ENCODE peak calls at places on chromosomes 1 and 21, in five cellular contexts. One of them, this sample, is unnamed.

GRCh38 chr21:34890724-34891609 is 158.1 kb downstream of the RUNX1 start:
- DNase-seq in CD4-positive, alpha-beta T cell: no peak
- DNase-seq in progenitor cell of endocrine pancreas: no peak
- DNase-seq in GM13977: no peak
- DNase-seq in uterus: no peak
- DNase-seq in this sample: no peak

GRCh38 chr1:23805025-23805424 is 4.5 kb upstream of the GALE start:
- DNase-seq in CD4-positive, alpha-beta T cell: no peak
- DNase-seq in progenitor cell of endocrine pancreas: no peak
- DNase-seq in GM13977: no peak
- DNase-seq in uterus: no peak
- DNase-seq in this sample: no peak

GRCh38 chr1:183578846-183579245 is 11.4 kb downstream of the NCF2 start:
- DNase-seq in CD4-positive, alpha-beta T cell: no peak
- DNase-seq in progenitor cell of endocrine pancreas: no peak
- DNase-seq in GM13977: no peak
- DNase-seq in uterus: no peak
- DNase-seq in this sample: no peak

GRCh38 chr1:43732132-43732531 is 24.8 kb downstream of the ST3GAL3 start:
- DNase-seq in CD4-positive, alpha-beta T cell: no peak
- DNase-seq in progenitor cell of endocrine pancreas: no peak
- DNase-seq in GM13977: no peak
- DNase-seq in uterus: no peak
- DNase-seq in this sample: no peak

GRCh38 chr1:64421377-64421776 is 48.6 kb upstream of the CACHD1 start:
- DNase-seq in CD4-positive, alpha-beta T cell: no peak
- DNase-seq in progenitor cell of endocrine pancreas: no peak
- DNase-seq in GM13977: no peak
- DNase-seq in uterus: no peak
- DNase-seq in this sample: no peak

GRCh38 chr1:86061660-86062059 is 94.9 kb downstream of the COL24A1 start:
- DNase-seq in CD4-positive, alpha-beta T cell: no peak
- DNase-seq in progenitor cell of endocrine pancreas: no peak
- DNase-seq in GM13977: no peak
- DNase-seq in uterus: no peak
- DNase-seq in this sample: no peak

GRCh38 chr1:1666526-1666925 is 7.7 kb upstream of the CDK11B start:
- DNase-seq in CD4-positive, alpha-beta T cell: no peak
- DNase-seq in progenitor cell of endocrine pancreas: no peak
- DNase-seq in GM13977: no peak
- DNase-seq in uterus: no peak
- DNase-seq in this sample: no peak

GRCh38 chr1:212118167-212118871 is 82.8 kb downstream of the DTL start:
- DNase-seq in CD4-positive, alpha-beta T cell: no peak
- DNase-seq in progenitor cell of endocrine pancreas: no peak
- DNase-seq in GM13977: no peak
- DNase-seq in uterus: no peak
- DNase-seq in this sample: no peak

GRCh38 chr1:33358771-33359503 is 38.0 kb upstream of the A3GALT2 start:
- DNase-seq in CD4-positive, alpha-beta T cell: no peak
- DNase-seq in progenitor cell of endocrine pancreas: no peak
- DNase-seq in GM13977: no peak
- DNase-seq in uterus: no peak
- DNase-seq in this sample: no peak

GRCh38 chr1:15214507-15214906 is 32.5 kb upstream of the FHAD1 start:
- DNase-seq in CD4-positive, alpha-beta T cell: no peak
- DNase-seq in progenitor cell of endocrine pancreas: no peak
- DNase-seq in GM13977: no peak
- DNase-seq in uterus: peak; percentile 69
- DNase-seq in this sample: no peak

GRCh38 chr1:88655685-88656299 is 28.3 kb upstream of the PKN2 start:
- DNase-seq in CD4-positive, alpha-beta T cell: no peak
- DNase-seq in progenitor cell of endocrine pancreas: no peak
- DNase-seq in GM13977: peak; percentile 17
- DNase-seq in uterus: no peak
- DNase-seq in this sample: no peak

GRCh38 chr1:117146067-117146466 is 24.5 kb upstream of the TRIM45 start:
- DNase-seq in CD4-positive, alpha-beta T cell: no peak
- DNase-seq in progenitor cell of endocrine pancreas: no peak
- DNase-seq in GM13977: no peak
- DNase-seq in uterus: no peak
- DNase-seq in this sample: no peak

GRCh38 chr1:114457675-114458074 is 53.3 kb downstream of the TRIM33 start:
- DNase-seq in CD4-positive, alpha-beta T cell: no peak
- DNase-seq in progenitor cell of endocrine pancreas: no peak
- DNase-seq in GM13977: no peak
- DNase-seq in uterus: no peak
- DNase-seq in this sample: no peak

GRCh38 chr1:114458208-114458777 is 52.7 kb downstream of the TRIM33 start:
- DNase-seq in CD4-positive, alpha-beta T cell: no peak
- DNase-seq in progenitor cell of endocrine pancreas: no peak
- DNase-seq in GM13977: no peak
- DNase-seq in uterus: no peak
- DNase-seq in this sample: no peak

GRCh38 chr1:114455102-114455785 is 55.8 kb downstream of the TRIM33 start:
- DNase-seq in CD4-positive, alpha-beta T cell: no peak
- DNase-seq in progenitor cell of endocrine pancreas: no peak
- DNase-seq in GM13977: no peak
- DNase-seq in uterus: no peak
- DNase-seq in this sample: no peak

GRCh38 chr1:114454539-114454938 is 56.5 kb downstream of the TRIM33 start:
- DNase-seq in CD4-positive, alpha-beta T cell: no peak
- DNase-seq in progenitor cell of endocrine pancreas: no peak
- DNase-seq in GM13977: no peak
- DNase-seq in uterus: no peak
- DNase-seq in this sample: no peak

DNA sequence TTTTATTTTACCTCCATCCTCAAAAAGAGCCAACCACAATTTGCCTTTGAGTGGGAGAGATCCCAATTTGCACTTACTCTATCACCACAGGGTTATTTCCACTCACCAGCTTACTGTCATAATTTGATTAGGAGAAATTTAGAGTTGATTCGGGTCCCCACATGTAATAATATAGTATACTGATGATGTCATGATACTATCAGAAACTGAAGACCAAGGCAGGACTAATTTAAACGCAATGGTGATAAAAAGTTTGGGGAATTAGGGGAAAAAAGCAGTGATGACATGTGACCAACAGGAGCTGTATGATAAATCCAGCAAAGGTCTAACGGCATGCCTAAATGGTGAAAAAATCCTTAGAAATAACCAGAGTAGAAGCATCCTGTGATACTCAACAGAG is 54.4 kb downstream of the TRIM33 start:
- DNase-seq in CD4-positive, alpha-beta T cell: no peak
- DNase-seq in progenitor cell of endocrine pancreas: no peak
- DNase-seq in GM13977: no peak
- DNase-seq in uterus: no peak
- DNase-seq in this sample: no peak
- TF ChIP-seq CTCF in CD4-positive, alpha-beta T cell: no peak
- TF ChIP-seq CTCF in progenitor cell of endocrine pancreas: no peak
- TF ChIP-seq CTCF in GM13977: no peak
- TF ChIP-seq CTCF in uterus: no peak
- TF ChIP-seq CTCF in this sample: no peak

GRCh38 chr1:161314201-161314981 is at the start of gene SDHC:
- DNase-seq in CD4-positive, alpha-beta T cell: peak; percentile 90
- DNase-seq in progenitor cell of endocrine pancreas: peak; percentile 77
- DNase-seq in GM13977: peak; percentile 93
- DNase-seq in uterus: peak; percentile 88
- DNase-seq in this sample: peak; percentile 90
- TF ChIP-seq CTCF in CD4-positive, alpha-beta T cell: no peak
- TF ChIP-seq CTCF in progenitor cell of endocrine pancreas: peak; percentile 63
- TF ChIP-seq CTCF in GM13977: peak; percentile 29
- TF ChIP-seq CTCF in uterus: no peak
- TF ChIP-seq CTCF in this sample: no peak

GRCh38 chr1:75582725-75583261 is 28.1 kb downstream of the SLC44A5 start:
- DNase-seq in CD4-positive, alpha-beta T cell: no peak
- DNase-seq in progenitor cell of endocrine pancreas: no peak
- DNase-seq in GM13977: no peak
- DNase-seq in uterus: no peak
- DNase-seq in this sample: no peak
- TF ChIP-seq CTCF in CD4-positive, alpha-beta T cell: no peak
- TF ChIP-seq CTCF in progenitor cell of endocrine pancreas: no peak
- TF ChIP-seq CTCF in GM13977: peak; percentile 3
- TF ChIP-seq CTCF in uterus: no peak
- TF ChIP-seq CTCF in this sample: no peak

GRCh38 chr1:220983877-220984635 is 104.8 kb downstream of the HLX start:
- DNase-seq in CD4-positive, alpha-beta T cell: no peak
- DNase-seq in progenitor cell of endocrine pancreas: no peak
- DNase-seq in GM13977: no peak
- DNase-seq in uterus: no peak
- DNase-seq in this sample: no peak
- TF ChIP-seq CTCF in CD4-positive, alpha-beta T cell: no peak
- TF ChIP-seq CTCF in progenitor cell of endocrine pancreas: peak; percentile 34
- TF ChIP-seq CTCF in GM13977: no peak
- TF ChIP-seq CTCF in uterus: no peak
- TF ChIP-seq CTCF in this sample: no peak

DNA sequence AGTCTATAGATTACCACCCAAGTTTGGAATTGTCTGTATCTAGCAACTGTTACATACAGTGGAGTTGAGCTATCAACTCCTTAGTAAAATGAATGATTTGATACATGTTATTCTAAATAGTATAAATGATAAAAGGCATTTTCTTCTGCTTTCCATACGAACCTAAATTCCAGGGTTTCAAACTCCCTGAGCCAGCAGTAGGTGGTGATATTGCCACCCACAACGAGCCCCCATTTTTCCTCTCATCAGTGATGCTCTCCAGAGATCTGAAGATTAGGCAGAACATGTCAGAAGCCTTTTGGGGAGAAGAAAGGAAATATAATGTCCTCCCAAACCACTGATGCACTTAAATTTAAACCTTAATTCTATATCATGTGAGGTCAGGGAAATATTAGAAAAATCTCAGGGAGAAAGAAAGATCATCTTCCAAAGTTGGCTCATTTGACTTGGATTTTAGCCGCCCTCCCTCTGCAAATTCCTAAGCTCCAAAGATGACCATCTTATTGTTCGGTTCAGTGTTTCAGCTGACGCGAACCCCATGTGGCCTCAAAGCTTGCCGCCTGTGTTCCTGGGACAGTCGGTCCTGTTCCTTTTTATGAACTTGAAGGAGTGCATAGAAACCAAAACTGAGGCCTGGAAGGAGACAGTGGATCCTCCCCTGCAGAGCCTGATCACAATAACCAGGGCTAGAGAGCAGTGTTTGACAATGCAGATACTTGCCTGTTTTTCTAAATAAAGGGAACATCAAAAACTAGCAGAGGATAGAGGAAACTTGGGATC is 2.3 kb downstream of the EVA1C start:
- DNase-seq in CD4-positive, alpha-beta T cell: no peak
- DNase-seq in progenitor cell of endocrine pancreas: no peak
- DNase-seq in GM13977: no peak
- DNase-seq in uterus: no peak
- DNase-seq in this sample: no peak
- TF ChIP-seq CTCF in CD4-positive, alpha-beta T cell: no peak
- TF ChIP-seq CTCF in progenitor cell of endocrine pancreas: peak; percentile 17
- TF ChIP-seq CTCF in GM13977: no peak
- TF ChIP-seq CTCF in uterus: peak; percentile 38
- TF ChIP-seq CTCF in this sample: no peak

GRCh38 chr1:31224102-31224501 is 15.6 kb downstream of the NKAIN1 start:
- DNase-seq in CD4-positive, alpha-beta T cell: no peak
- DNase-seq in progenitor cell of endocrine pancreas: no peak
- DNase-seq in GM13977: no peak
- DNase-seq in uterus: no peak
- DNase-seq in this sample: no peak
- TF ChIP-seq CTCF in CD4-positive, alpha-beta T cell: no peak
- TF ChIP-seq CTCF in progenitor cell of endocrine pancreas: no peak
- TF ChIP-seq CTCF in GM13977: no peak
- TF ChIP-seq CTCF in uterus: no peak
- TF ChIP-seq CTCF in this sample: no peak